ENCODE peak calls at places on chromosomes 11 and 22, in six cellular contexts. Q is adipocyte; W is mammary epithelial cell; M is effector memory CD4-positive, alpha-beta T cell; L is fibroblast of mammary gland; I is psoas muscle. H is an unnamed sample.

GRCh38 chr11:116786966-116787365 is 857 bp downstream of the ZPR1 start:
- DNase-seq in M (no peak), L (no peak), W (no peak), Q (no peak), I (no peak), H (no peak)

GRCh38 chr11:111494040-111494439 is 18.1 kb downstream of the BTG4 start:
- DNase-seq in W (no peak), M (no peak), L (no peak), Q (no peak), I (no peak), H (no peak)

GRCh38 chr11:2789791-2790580 is 90.2 kb upstream of the KCNQ1OT1 start:
- DNase-seq in I (peak), Q (no peak), M (no peak), L (no peak), W (no peak), H (no peak)

GRCh38 chr11:21484039-21484438 is 708.8 kb upstream of the ANO5 start:
- DNase-seq in L (no peak), M (no peak), I (no peak), W (no peak), Q (no peak), H (no peak)

GRCh38 chr11:117822031-117822521 is 2.5 kb downstream of the FXYD2 start:
- DNase-seq in L (no peak), W (no peak), M (no peak), I (peak), Q (peak), H (peak)

GRCh38 chr11:63737718-63738117 is 30.9 kb downstream of the ZFTA start:
- DNase-seq in L (no peak), Q (no peak), W (no peak), I (no peak), M (no peak), H (no peak)

GRCh38 chr11:94897330-94897768 is 76.0 kb downstream of the CWC15 start:
- DNase-seq in I (no peak), M (peak), Q (peak), W (peak), L (peak), H (peak)

GRCh38 chr11:64489831-64490441 is 101.1 kb upstream of the SLC22A12 start:
- DNase-seq in W (peak), L (peak), Q (no peak), M (no peak), I (peak), H (peak)

GRCh38 chr11:5528495-5528894 is 12.0 kb upstream of the UBQLNL start:
- DNase-seq in I (no peak), Q (no peak), L (no peak), W (no peak), M (no peak), H (no peak)

GRCh38 chr11:59141673-59142460 is 789 bp upstream of the FAM111A start:
- DNase-seq in M (no peak), W (peak), L (peak), Q (peak), I (no peak), H (no peak)

GRCh38 chr11:112844530-112844929 is 116.7 kb upstream of the NCAM1 start:
- DNase-seq in W (no peak), M (no peak), L (no peak), Q (no peak), I (no peak), H (no peak)

GRCh38 chr22:40651057-40651456 is 14.5 kb upstream of the MRTFA start:
- DNase-seq in I (no peak), W (no peak), Q (no peak), L (no peak), M (no peak), H (no peak)

GRCh38 chr11:16148301-16148787 is 208.0 kb downstream of the SOX6 start:
- DNase-seq in L (no peak), I (no peak), W (peak), Q (no peak), M (no peak), H (no peak)

GRCh38 chr11:47891886-47892285 is 43.7 kb upstream of the NUP160 start:
- DNase-seq in I (no peak), Q (no peak), M (no peak), L (no peak), W (no peak), H (no peak)

GRCh38 chr11:71948314-71949027 is 19.6 kb downstream of the RNF121 start:
- DNase-seq in W (no peak), L (no peak), M (no peak), I (no peak), Q (no peak), H (no peak)

GRCh38 chr11:64359712-64360402 is 895 bp downstream of the RPS6KA4 start:
- DNase-seq in Q (no peak), L (no peak), M (no peak), I (no peak), W (peak), H (no peak)

GRCh38 chr22:24937114-24937513 is 9.4 kb downstream of the LHFPL7 start:
- DNase-seq in L (peak), M (no peak), Q (peak), W (peak), I (no peak), H (no peak)

GRCh38 chr11:64186205-64187165 is 514 bp downstream of the STIP1 start:
- DNase-seq in M (no peak), L (no peak), I (no peak), W (peak), Q (peak), H (no peak)

GRCh38 chr22:48146426-48146825 is 1384.0 kb downstream of the TBC1D22A start:
- DNase-seq in L (no peak), W (no peak), Q (no peak), M (no peak), I (no peak), H (no peak)

GRCh38 chr11:69293087-69293486 is 868 bp upstream of the MYEOV start:
- DNase-seq in Q (no peak), W (no peak), L (peak), I (peak), M (no peak), H (peak)

GRCh38 chr22:49305966-49306631 is 521.6 kb downstream of the BRD1 start:
- DNase-seq in L (no peak), Q (no peak), W (no peak), M (no peak), I (no peak), H (no peak)

GRCh38 chr11:57123590-57123989 is 58.2 kb upstream of the LRRC55 start:
- DNase-seq in L (no peak), Q (no peak), W (no peak), I (no peak), M (no peak), H (no peak)

GRCh38 chr11:17571431-17572358 is 24.6 kb downstream of the OTOG start:
- DNase-seq in M (no peak), I (no peak), L (no peak), Q (no peak), W (no peak), H (no peak)

GRCh38 chr11:112972399-112973115 is 11.3 kb downstream of the NCAM1 start:
- DNase-seq in L (no peak), W (peak), I (no peak), M (no peak), Q (no peak), H (no peak)

GRCh38 chr22:18031670-18032454 is 7.5 kb upstream of the MICAL3 start:
- DNase-seq in I (peak), Q (peak), M (no peak), L (peak), W (peak), H (peak)

GRCh38 chr11:1553808-1554594 is 18.1 kb downstream of the DUSP8 start:
- DNase-seq in W (no peak), M (no peak), Q (no peak), I (no peak), L (no peak), H (no peak)

GRCh38 chr22:48737461-48738203 is 1090.0 kb downstream of the BRD1 start:
- DNase-seq in I (no peak), Q (no peak), W (no peak), L (no peak), M (no peak), H (no peak)

GRCh38 chr22:30279932-30280331 is 9.4 kb downstream of the CASTOR1 start:
- DNase-seq in I (no peak), Q (no peak), L (no peak), W (no peak), M (no peak), H (no peak)

GRCh38 chr11:117688255-117688797 is 108.7 kb downstream of the DSCAML1 start:
- DNase-seq in W (no peak), I (no peak), L (no peak), M (no peak), Q (no peak), H (no peak)

GRCh38 chr11:20310137-20310536 is 53.4 kb upstream of the HTATIP2 start:
- DNase-seq in L (no peak), I (no peak), W (no peak), M (no peak), Q (no peak), H (no peak)

GRCh38 chr11:25211635-25212251 is 714.9 kb downstream of the LUZP2 start:
- DNase-seq in L (no peak), Q (peak), I (no peak), W (peak), M (no peak), H (peak)

GRCh38 chr11:14904745-14905103 is 12.7 kb upstream of the CYP2R1 start:
- DNase-seq in W (no peak), Q (peak), M (peak), L (peak), I (peak), H (peak)

GRCh38 chr11:76424891-76425290 is 19.9 kb upstream of the EMSY start:
- DNase-seq in L (no peak), I (no peak), M (no peak), W (no peak), Q (no peak), H (no peak)

GRCh38 chr11:76419896-76420295 is 24.9 kb upstream of the EMSY start:
- DNase-seq in L (peak), W (no peak), Q (no peak), M (no peak), I (no peak), H (no peak)

GRCh38 chr11:76426660-76427059 is 18.2 kb upstream of the EMSY start:
- DNase-seq in Q (no peak), I (no peak), L (no peak), M (no peak), W (no peak), H (no peak)

DNA sequence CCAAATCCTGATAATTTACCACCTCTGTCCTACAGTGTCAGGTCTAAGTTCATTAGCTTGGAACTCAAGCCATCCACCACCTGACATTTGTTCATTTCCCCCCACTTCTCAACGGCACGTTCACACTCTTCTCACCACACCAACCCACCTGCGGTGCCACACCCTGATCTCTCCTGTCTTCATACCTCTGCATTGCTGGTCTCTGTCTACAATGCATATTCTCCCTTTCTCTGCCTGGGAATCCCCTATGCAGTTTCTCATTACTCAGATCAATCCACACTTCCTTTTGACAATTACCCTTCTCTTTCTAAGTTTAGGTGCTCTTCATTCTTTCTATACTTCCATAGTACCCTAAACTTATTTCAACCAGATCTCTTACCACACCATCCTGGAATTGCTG is 20.4 kb upstream of the EMSY start:
- DNase-seq in W (peak), L (no peak), I (no peak), M (no peak), Q (no peak), H (no peak)
- H3K4me3 ChIP-seq in W (no peak), L (no peak), I (no peak), M (no peak), Q (no peak), H (no peak)

DNA sequence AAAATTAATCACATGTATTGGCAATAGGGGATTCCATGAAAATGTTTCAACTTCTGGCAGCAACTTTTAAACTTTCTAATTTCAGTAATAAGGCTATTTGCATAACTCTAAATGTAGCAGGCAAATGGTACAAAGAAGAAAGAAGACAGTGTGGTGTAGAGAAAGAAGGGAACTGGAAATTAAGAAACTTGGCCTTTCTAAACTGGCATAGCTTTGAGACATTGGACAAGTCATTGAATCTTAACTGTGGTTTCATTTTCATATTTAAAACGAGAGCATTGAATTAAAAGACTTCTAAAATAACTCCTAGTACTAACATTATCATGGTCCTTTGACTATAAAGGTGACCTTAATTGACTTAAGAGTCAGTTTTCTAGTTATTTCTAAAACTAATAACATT is 125.0 kb downstream of the UVRAG start:
- DNase-seq in M (no peak), Q (no peak), I (no peak), L (no peak), W (no peak), H (no peak)
- H3K4me3 ChIP-seq in M (no peak), Q (peak), I (no peak), L (no peak), W (no peak), H (no peak)

DNA sequence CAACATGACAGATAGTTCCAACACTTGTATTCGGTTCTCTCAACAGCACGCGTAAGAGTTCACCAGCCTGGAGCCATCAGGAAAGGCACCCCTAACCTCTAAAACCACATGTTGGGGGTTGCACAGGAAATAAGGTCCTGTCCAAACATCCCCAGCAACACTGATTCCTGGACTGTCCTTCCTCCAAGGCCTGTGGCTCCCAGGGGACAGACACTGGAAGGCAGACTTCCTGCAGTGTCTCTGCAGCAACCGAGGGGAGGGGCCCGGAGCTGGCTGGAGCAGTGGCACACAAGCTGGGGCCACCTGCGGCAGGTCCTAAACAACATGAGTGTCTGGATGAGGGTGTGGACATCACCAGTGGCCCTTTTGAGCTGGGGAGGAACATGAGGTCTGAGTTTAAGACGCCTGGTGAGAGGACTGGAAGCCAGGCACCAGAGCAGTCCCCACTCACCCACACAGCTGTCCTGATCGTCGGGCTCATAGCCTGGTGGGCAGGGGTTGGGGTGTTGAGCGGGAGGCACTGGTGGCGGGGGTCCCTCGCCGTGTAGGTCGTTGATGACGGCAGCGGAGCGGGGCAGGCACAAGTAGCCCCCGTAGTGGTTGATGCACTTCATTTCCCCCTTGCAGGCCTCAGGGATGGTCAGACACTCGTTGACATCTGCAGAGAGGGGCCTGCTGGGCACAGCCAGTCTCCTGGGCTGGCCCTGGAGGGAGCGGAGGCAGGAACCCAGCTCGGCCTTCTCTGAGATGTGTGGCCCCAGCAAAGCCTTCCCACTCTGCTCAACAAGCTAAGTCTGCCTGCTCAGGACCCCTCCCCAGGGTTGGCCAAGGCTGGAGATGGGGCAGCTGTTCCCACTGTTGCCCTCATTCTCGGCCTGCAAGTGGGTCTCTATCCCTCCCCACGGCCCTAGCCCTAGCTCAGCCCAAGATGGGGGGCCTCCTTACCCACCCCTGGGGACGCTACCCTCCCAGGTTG is 1.6 kb downstream of the EFEMP2 start:
- DNase-seq in I (peak), W (no peak), L (no peak), M (no peak), Q (no peak), H (no peak)
- H3K4me3 ChIP-seq in I (peak), W (no peak), L (peak), M (no peak), Q (peak), H (peak)

GRCh38 chr22:34604312-34604711 is 461.6 kb upstream of the ISX start:
- DNase-seq in L (no peak), W (no peak), I (no peak), M (no peak), Q (no peak), H (no peak)

GRCh38 chr22:34608716-34609115 is 457.2 kb upstream of the ISX start:
- DNase-seq in M (no peak), I (no peak), Q (no peak), W (peak), L (no peak), H (no peak)
- H3K4me3 ChIP-seq in M (no peak), I (no peak), Q (no peak), W (no peak), L (no peak), H (no peak)

DNA sequence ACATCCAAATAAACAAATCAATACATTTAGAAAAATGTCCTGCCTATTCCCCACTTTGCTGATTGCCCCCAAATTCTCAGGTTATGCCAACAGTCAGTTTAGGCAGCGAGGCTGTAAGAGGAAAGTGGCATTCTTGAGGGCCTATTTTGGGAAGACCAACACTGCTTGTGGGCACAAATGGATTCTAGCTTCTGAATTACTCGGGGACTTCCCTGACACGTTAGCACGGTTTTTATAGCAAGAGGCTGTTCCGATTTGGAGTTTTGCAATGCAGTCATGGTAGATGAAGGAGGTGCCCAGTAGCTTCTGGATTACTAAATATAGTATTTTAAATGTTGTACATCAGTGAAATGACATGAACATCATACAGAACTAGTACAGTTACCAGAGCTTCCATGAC is 13.1 kb downstream of the RCN1 start:
- DNase-seq in L (no peak), W (no peak), M (no peak), Q (no peak), I (no peak), H (no peak)
- H3K4me3 ChIP-seq in L (no peak), W (no peak), M (no peak), Q (no peak), I (no peak), H (no peak)

GRCh38 chr11:35418282-35418846 is 994 bp downstream of the SLC1A2 start:
- DNase-seq in I (no peak), Q (no peak), L (no peak), W (no peak), M (no peak), H (no peak)

GRCh38 chr11:35415488-35415887 is 3.9 kb downstream of the SLC1A2 start:
- DNase-seq in M (no peak), I (no peak), W (no peak), Q (no peak), L (no peak), H (no peak)

GRCh38 chr11:35419713-35420333 is 465 bp upstream of the SLC1A2 start:
- DNase-seq in Q (no peak), M (no peak), L (peak), W (no peak), I (peak), H (no peak)

GRCh38 chr11:35420371-35420770 is 1.0 kb upstream of the SLC1A2 start:
- DNase-seq in Q (no peak), M (no peak), W (no peak), L (no peak), I (no peak), H (no peak)

DNA sequence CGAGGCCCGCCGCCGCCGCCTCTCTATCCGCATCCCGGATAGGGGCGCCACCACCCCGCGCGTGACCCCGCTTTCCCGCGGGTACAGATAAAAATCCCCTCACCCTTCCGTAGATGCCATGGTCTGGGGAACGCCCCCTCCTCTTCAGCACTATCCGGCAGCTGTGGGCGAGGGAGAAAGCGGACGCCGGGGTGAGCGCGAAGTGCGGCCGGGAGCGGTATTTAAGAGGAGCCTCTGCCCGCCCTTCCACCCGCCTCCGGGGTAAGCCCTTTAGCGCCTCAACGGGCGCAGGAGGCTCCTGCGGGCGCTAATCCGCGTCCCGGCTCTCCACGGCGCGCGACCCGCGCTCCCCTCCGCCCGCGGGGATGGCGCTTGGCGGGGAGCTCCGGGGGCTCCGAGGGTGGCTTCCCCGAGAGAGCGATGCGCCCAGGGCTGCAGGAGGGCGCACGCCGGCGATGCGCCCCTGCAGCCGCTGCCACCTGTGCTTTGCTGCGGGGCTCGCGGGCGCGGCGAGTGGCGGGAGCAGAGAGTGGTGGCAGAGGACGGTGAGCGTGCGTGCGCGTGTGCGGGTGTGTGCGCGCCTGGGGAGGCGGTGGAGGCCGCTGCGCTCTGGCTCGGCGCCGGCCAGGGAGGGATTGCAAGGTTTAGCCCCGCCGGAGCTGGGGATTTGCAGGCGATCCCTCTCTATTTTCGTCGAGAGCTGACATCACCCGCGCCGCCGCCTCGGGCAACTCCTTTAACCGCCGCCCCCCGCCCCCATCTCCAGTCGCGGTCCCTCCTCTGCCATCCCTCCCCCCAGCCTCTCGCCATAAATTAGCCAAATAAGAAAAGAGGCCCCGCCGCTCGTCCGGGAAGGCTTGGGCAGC is at the start of gene SLC1A2:
- DNase-seq in L (peak), I (peak), M (no peak), W (no peak), Q (peak), H (peak)
- H3K4me3 ChIP-seq in L (peak), I (peak), M (peak), W (peak), Q (peak), H (peak)